ENCODE peak calls at places on chromosomes 4 and X, in four cellular contexts. Q, S, D and M are unnamed samples.

GRCh38 chrX:49155243-49155899 is 7.2 kb upstream of the MAGIX start:
- DNase-seq in Q (peak), S (peak), D (no peak), M (no peak)

GRCh38 chr4:40333921-40334352 is 1.2 kb upstream of the CHRNA9 start:
- DNase-seq in D (no peak), S (peak), Q (peak), M (no peak)

GRCh38 chr4:83535945-83536648 is at the start of gene GPAT3:
- DNase-seq in D (peak), S (peak), Q (peak), M (no peak)

GRCh38 chr4:53633608-53634007 is 42.3 kb upstream of the LNX1 start:
- DNase-seq in S (peak), D (no peak), Q (no peak), M (no peak)

GRCh38 chrX:129908636-129909035 is 2.7 kb downstream of the UTP14A start:
- DNase-seq in S (peak), D (no peak), Q (no peak), M (no peak)

GRCh38 chr4:83036991-83037390 is 2.0 kb downstream of the COPS4 start:
- DNase-seq in S (no peak), Q (no peak), D (no peak), M (no peak)

GRCh38 chr4:68463796-68464195 is 16.5 kb downstream of the TMPRSS11E start:
- DNase-seq in D (no peak), S (peak), Q (no peak), M (no peak)

GRCh38 chr4:41158756-41159155 is 55.6 kb downstream of the APBB2 start:
- DNase-seq in D (no peak), S (no peak), Q (no peak), M (no peak)

GRCh38 chrX:18994713-18995112 is 10.8 kb upstream of the PHKA2 start:
- DNase-seq in D (no peak), Q (peak), S (peak), M (no peak)

GRCh38 chrX:80807606-80808159 is 2.0 kb downstream of the BRWD3 start:
- DNase-seq in Q (no peak), D (no peak), S (no peak), M (no peak)

GRCh38 chr4:141771889-141772830 is 135.8 kb downstream of the IL15 start:
- DNase-seq in D (no peak), Q (no peak), S (no peak), M (no peak)

GRCh38 chrX:20517565-20517964 is 250.9 kb upstream of the RPS6KA3 start:
- DNase-seq in D (no peak), Q (no peak), S (no peak), M (no peak)

GRCh38 chrX:145484740-145485139 is 237.4 kb downstream of the SPANXN1 start:
- DNase-seq in Q (no peak), S (peak), D (no peak), M (no peak)

GRCh38 chr4:3037957-3038451 is 36.3 kb downstream of the HTT-AS start:
- DNase-seq in Q (no peak), D (no peak), S (no peak), M (no peak)

GRCh38 chr4:3877236-3877635 is 111.1 kb downstream of the ADRA2C start:
- DNase-seq in S (no peak), Q (no peak), D (no peak), M (no peak)

GRCh38 chrX:54248309-54248708 is 65.3 kb upstream of the FAM120C start:
- DNase-seq in D (no peak), S (peak), Q (peak), M (no peak)

GRCh38 chrX:150236304-150236703 is 126.8 kb upstream of the MAMLD1 start:
- DNase-seq in Q (no peak), S (peak), D (no peak), M (no peak)